ENCODE peak calls at places on chromosomes 16 and 17, in five cellular contexts. C is A549, E is esophagus muscularis mucosa, P is adrenal gland, A is transverse colon. O is an unnamed sample.

GRCh38 chr17:19384723-19385391 is 2.1 kb downstream of the MFAP4 start:
- DNase-seq in A (peak; percentile 84), P (peak; percentile 71), C (no peak), E (peak; percentile 96), O (peak; percentile 89)

GRCh38 chr16:66131895-66132294 is 234.6 kb upstream of the CDH5 start:
- DNase-seq in A (no peak), E (no peak), C (no peak), P (no peak), O (no peak)

GRCh38 chr17:78890111-78890897 is 12.7 kb downstream of the CEP295NL start:
- DNase-seq in E (no peak), P (peak; percentile 45), A (peak; percentile 75), C (no peak), O (peak; percentile 57)

GRCh38 chr16:31365131-31365865 is 10.3 kb downstream of the ITGAX start:
- DNase-seq in C (no peak), A (no peak), P (no peak), E (no peak), O (peak; percentile 3)

GRCh38 chr17:8875416-8875815 is 7.9 kb upstream of the PIK3R6 start:
- DNase-seq in A (no peak), E (no peak), P (no peak), C (no peak), O (no peak)

GRCh38 chr17:34443832-34444469 is 80.9 kb upstream of the CCL1 start:
- DNase-seq in P (peak; percentile 37), A (no peak), E (no peak), C (peak; percentile 48), O (no peak)

GRCh38 chr17:82698065-82698973 is at the start of gene RAB40B:
- DNase-seq in E (peak; percentile 100), A (peak; percentile 100), C (peak; percentile 100), P (peak; percentile 100), O (peak; percentile 99)

GRCh38 chr17:2792541-2793169 is 3.6 kb upstream of the RAP1GAP2 start:
- DNase-seq in C (no peak), A (no peak), P (no peak), E (no peak), O (no peak)

GRCh38 chr16:48720266-48720665 is 110.3 kb upstream of the N4BP1 start:
- DNase-seq in A (no peak), P (peak; percentile 6), E (no peak), C (no peak), O (no peak)

GRCh38 chr16:88681709-88682451 is 4.4 kb downstream of the SNAI3 start:
- DNase-seq in P (no peak), E (no peak), C (no peak), A (peak; percentile 82), O (peak; percentile 59)

GRCh38 chr17:75763613-75764416 is 1.2 kb downstream of the GALK1 start:
- DNase-seq in C (no peak), P (peak; percentile 16), A (no peak), E (no peak), O (no peak)

GRCh38 chr16:35533683-35534082 is 2074.3 kb downstream of the TP53TG3F start:
- DNase-seq in A (no peak), C (no peak), P (no peak), E (no peak), O (no peak)

GRCh38 chr16:72939247-72939646 is 108.7 kb downstream of the ZFHX3 start:
- DNase-seq in E (no peak), A (peak; percentile 36), C (peak; percentile 41), P (peak; percentile 61), O (peak; percentile 64)

GRCh38 chr17:78924481-78925151 is 571 bp downstream of the TIMP2 start:
- DNase-seq in C (no peak), E (no peak), P (no peak), A (no peak), O (no peak)

GRCh38 chr17:67995568-67996191 is 589 bp downstream of the C17orf58 start:
- DNase-seq in A (peak; percentile 19), P (peak; percentile 39), E (no peak), C (peak; percentile 19), O (peak; percentile 47)

GRCh38 chr17:2084129-2084765 is 29.3 kb downstream of the HIC1 start:
- DNase-seq in P (peak; percentile 60), E (no peak), A (peak; percentile 77), C (no peak), O (peak; percentile 72)

GRCh38 chr17:1645207-1646171 is at the start of gene SCARF1:
- DNase-seq in A (no peak), E (no peak), P (peak; percentile 58), C (no peak), O (peak; percentile 86)

GRCh38 chr16:1723450-1724147 is 17.6 kb downstream of the MAPK8IP3 start:
- DNase-seq in A (peak; percentile 54), C (peak; percentile 40), E (no peak), P (peak; percentile 43), O (no peak)

GRCh38 chr17:31489295-31490018 is 98.0 kb downstream of the RAB11FIP4 start:
- DNase-seq in E (no peak), P (no peak), A (peak; percentile 89), C (no peak), O (no peak)

GRCh38 chr16:3182608-3183444 is 5.2 kb upstream of the OR1F1 start:
- DNase-seq in C (peak; percentile 67), P (no peak), A (peak; percentile 35), E (no peak), O (no peak)

GRCh38 chr16:25109643-25110042 is 1.9 kb upstream of the LCMT1 start:
- DNase-seq in P (peak; percentile 89), C (peak; percentile 78), E (no peak), A (peak; percentile 81), O (peak; percentile 74)

GRCh38 chr17:32912218-32912897 is 15.6 kb upstream of the TMEM98 start:
- DNase-seq in C (no peak), P (peak; percentile 75), E (peak; percentile 84), A (peak; percentile 87), O (peak; percentile 53)

GRCh38 chr16:13756411-13756810 is 163.5 kb upstream of the ERCC4 start:
- DNase-seq in C (no peak), P (no peak), E (no peak), A (no peak), O (no peak)

GRCh38 chr16:3149630-3150345 is 15.0 kb downstream of the ZNF213 start:
- DNase-seq in P (peak; percentile 60), A (peak; percentile 81), E (no peak), C (peak; percentile 78), O (peak; percentile 76)

GRCh38 chr17:39110435-39111136 is 40.9 kb downstream of the PLXDC1 start:
- DNase-seq in E (no peak), C (no peak), A (no peak), P (no peak), O (peak; percentile 15)

GRCh38 chr17:15482476-15482875 is 15.1 kb upstream of the CDRT4 start:
- DNase-seq in P (no peak), E (no peak), A (no peak), C (no peak), O (no peak)

GRCh38 chr17:66304304-66305174 is 2.1 kb downstream of the PRKCA start:
- DNase-seq in A (peak; percentile 35), C (peak; percentile 52), P (peak; percentile 31), E (no peak), O (no peak)

GRCh38 chr17:50420419-50421112 is 5.5 kb upstream of the ACSF2 start:
- DNase-seq in A (no peak), E (no peak), P (no peak), C (no peak), O (no peak)
- H3K27ac ChIP-seq in A (peak overlapping the region; percentile 81), E (peak overlapping the region; percentile 67), P (peak overlapping the region; percentile 68), C (no peak overlapping the region), O (no peak overlapping the region)

GRCh38 chr16:71360378-71360777 is 1.9 kb downstream of the CALB2 start:
- DNase-seq in C (peak; percentile 79), P (peak; percentile 78), E (no peak), A (no peak), O (no peak)
- H3K4me3 ChIP-seq in C (no peak overlapping the region), P (peak overlapping the region; percentile 14), E (no peak overlapping the region), A (no peak overlapping the region), O (no peak overlapping the region)

DNA sequence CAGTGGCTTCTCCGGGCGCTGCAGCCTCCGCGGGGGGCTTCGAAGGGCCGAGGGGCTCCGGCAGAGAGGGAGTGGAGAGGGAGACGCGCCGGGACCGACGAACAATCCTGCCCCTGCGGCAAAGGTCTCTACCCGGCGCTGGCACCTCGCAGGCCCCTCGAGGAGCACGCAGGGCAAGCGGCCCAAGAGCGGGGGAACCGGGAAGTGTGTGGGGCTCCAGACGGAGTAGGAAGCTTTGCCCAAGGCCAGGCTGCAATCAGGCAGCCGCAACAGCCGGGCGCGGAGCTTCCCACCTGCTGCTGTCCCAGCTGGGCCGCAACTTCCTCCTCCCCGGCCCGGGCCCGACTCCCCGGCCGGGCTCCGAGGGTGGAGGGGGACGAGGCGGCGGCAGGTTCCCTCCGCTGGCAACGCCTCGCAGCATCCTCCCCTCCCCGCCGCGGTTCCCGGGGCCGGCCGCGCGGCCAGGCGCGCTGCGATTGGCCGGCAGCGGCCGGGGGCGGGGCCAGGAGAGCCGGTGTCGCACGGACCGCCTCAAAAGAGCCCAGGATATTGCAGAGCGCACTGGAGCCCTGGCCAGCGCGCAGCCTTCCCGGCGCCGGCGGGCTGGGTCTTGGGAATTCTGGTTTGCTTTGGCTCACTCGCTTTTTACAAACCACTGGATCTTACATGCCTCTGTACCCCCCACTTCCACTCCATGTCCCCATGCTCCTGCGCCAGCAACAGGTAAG is at the start of gene KCNJ2:
- DNase-seq in A (peak; percentile 91), P (peak; percentile 86), C (peak; percentile 85), E (peak; percentile 95), O (peak; percentile 94)
- TF ChIP-seq POLR2A in A (peak; percentile 95), P (peak; percentile 43), C (peak; percentile 48), E (peak; percentile 64), O (peak; percentile 61)

GRCh38 chr17:81331527-81332043 is 36.5 kb upstream of the SLC38A10 start:
- DNase-seq in A (no peak), P (no peak), C (no peak), E (no peak), O (no peak)

GRCh38 chr17:81330884-81331245 is 35.8 kb upstream of the SLC38A10 start:
- DNase-seq in E (no peak), C (no peak), P (peak; percentile 7), A (no peak), O (no peak)

GRCh38 chr17:81328925-81329278 is 33.8 kb upstream of the SLC38A10 start:
- DNase-seq in C (peak; percentile 50), E (no peak), P (no peak), A (no peak), O (no peak)

GRCh38 chr17:81329279-81329926 is 34.3 kb upstream of the SLC38A10 start:
- DNase-seq in P (peak; percentile 94), A (peak; percentile 94), C (peak; percentile 99), E (peak; percentile 96), O (peak; percentile 89)

DNA sequence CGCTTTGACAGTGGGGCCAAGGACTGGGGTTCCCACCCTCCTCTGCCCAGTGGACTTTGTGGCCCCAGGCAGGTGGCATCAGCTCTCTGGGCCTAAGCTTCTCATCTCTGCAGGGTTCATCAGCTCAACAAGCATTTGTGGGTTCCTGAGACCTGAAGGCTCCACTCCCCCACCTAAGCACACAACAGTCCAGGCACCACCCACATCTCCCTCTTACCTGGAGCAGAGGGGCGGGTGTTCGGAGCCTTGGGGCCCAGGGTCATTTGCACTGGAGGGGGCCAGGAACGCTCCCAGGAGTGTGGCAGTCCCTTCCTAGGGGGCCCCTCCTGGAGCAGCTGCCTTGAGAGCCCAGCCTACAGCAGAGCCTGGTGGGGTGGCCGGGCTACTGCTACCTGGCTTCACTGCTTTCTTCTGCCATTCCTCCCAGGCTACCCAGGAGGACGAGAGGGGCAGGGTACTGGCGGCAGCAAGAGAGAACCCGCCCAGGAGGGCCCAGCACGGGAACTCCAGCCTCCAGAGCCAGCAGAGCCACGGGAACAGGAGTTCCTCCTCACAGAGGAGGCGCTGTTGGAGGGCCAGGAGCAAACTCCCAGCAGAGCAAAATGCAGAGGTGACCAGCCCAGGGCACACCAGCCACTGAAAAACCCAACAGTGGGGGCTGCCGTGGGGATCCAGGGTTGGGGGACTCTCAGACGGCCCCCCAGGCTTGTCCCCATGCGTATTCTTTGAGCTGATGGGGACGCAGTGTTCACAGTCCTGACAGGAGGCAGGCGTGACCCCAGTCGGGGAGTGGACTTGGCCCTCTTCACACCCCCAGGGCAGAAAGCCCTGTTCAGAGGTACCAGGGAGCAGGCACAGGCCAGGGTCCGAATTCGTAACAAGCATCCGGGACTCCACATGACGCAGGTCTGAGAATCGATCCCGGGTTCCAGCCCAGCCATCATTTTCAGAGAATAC is 35.1 kb upstream of the SLC38A10 start:
- DNase-seq in A (peak; percentile 61), E (no peak), C (peak; percentile 71), P (peak; percentile 9), O (no peak)
- H3K27ac ChIP-seq in A (peak overlapping the region; percentile 84), E (peak overlapping the region; percentile 86), C (peak overlapping the region; percentile 94), P (peak overlapping the region; percentile 62), O (peak overlapping the region; percentile 73)